ENCODE peak calls at places on chromosomes 6 and 20, in eight cellular contexts. U is WERI-Rb-1, I is small intestine, S is body of pancreas, M is heart left ventricle, E is PC-3, Q is spleen, O is dorsolateral prefrontal cortex. N is an unnamed sample. For H3K27me3, the result is how much of the 10 kb centered on the place peaks cover.

GRCh38 chr20:20713244-20713765 is 861 bp upstream of the RALGAPA2 start:
- DNase-seq in M (no peak), S (no peak), E (no peak), O (no peak), U (no peak), Q (peak), I (no peak), N (peak)

GRCh38 chr6:89940225-89941027 is 46.2 kb downstream of the GJA10 start:
- DNase-seq in I (peak), S (peak), O (peak), E (peak), U (peak), Q (no peak), M (no peak), N (no peak)

GRCh38 chr6:131924881-131925474 is 26.2 kb downstream of the CCN2 start:
- DNase-seq in E (peak), I (peak), Q (no peak), U (no peak), O (no peak), S (no peak), M (no peak), N (no peak)

GRCh38 chr6:25612666-25613065 is 39.3 kb upstream of the SCGN start:
- DNase-seq in U (no peak), I (no peak), E (no peak), M (no peak), Q (no peak), O (no peak), S (no peak), N (no peak)

GRCh38 chr6:159170999-159171712 is 2.0 kb downstream of the FNDC1 start:
- DNase-seq in U (no peak), E (peak), I (no peak), O (no peak), Q (no peak), S (no peak), M (no peak), N (peak)

GRCh38 chr20:59525500-59526241 is 78.7 kb upstream of the PHACTR3 start:
- DNase-seq in I (peak), E (peak), U (peak), Q (no peak), O (peak), M (peak), S (peak), N (peak)

GRCh38 chr6:142872376-142872775 is 72.6 kb downstream of the HIVEP2 start:
- DNase-seq in Q (no peak), S (peak), E (no peak), M (no peak), I (peak), O (no peak), U (no peak), N (no peak)

GRCh38 chr20:57223648-57224489 is 42.6 kb downstream of the BMP7 start:
- DNase-seq in E (peak), I (no peak), O (no peak), S (no peak), U (no peak), Q (no peak), M (no peak), N (peak)

GRCh38 chr20:12825180-12825579 is 183.6 kb upstream of the SPTLC3 start:
- DNase-seq in E (no peak), S (no peak), O (no peak), U (no peak), Q (no peak), M (no peak), I (no peak), N (no peak)

GRCh38 chr20:32184953-32185603 is 22.5 kb downstream of the PLAGL2 start:
- DNase-seq in Q (no peak), S (no peak), I (no peak), E (no peak), M (no peak), U (no peak), O (no peak), N (no peak)

GRCh38 chr6:2168480-2168879 is 76.9 kb downstream of the GMDS start:
- DNase-seq in E (no peak), M (no peak), O (no peak), S (no peak), I (no peak), U (no peak), Q (no peak), N (no peak)

GRCh38 chr20:53957421-53958172 is 112.8 kb downstream of the BCAS1 start:
- DNase-seq in S (no peak), E (peak), O (no peak), I (no peak), Q (no peak), M (no peak), U (no peak), N (no peak)

GRCh38 chr6:76843376-76843775 is 619.9 kb downstream of the HTR1B start:
- DNase-seq in O (no peak), U (no peak), S (no peak), E (no peak), I (no peak), M (no peak), Q (no peak), N (no peak)

GRCh38 chr6:43944908-43945777 is 175.1 kb downstream of the VEGFA start:
- DNase-seq in U (no peak), M (no peak), I (no peak), S (no peak), O (no peak), E (no peak), Q (no peak), N (no peak)

GRCh38 chr6:49054311-49054710 is 408.7 kb downstream of the MMUT start:
- DNase-seq in Q (no peak), E (peak), I (no peak), S (no peak), M (no peak), U (no peak), O (no peak), N (no peak)

DNA sequence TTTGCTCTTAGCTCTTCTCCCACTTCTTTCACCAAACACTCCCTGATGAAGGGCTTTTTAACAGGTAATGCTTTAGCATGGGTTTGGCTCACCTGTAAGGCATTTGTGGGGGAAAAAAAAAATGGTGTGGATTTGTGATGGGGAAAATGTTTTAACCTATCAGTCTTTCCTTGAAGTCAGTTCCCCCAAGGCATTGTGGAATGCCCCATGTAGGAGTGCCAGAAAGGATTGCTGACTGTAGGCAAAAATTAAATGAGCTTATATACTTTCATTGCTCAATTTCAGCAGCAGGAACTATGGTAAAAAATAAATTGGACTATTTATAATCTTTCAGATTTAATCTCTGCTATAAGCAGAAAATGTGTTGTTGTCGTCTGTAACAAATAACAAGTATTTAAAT is 10.6 kb upstream of the SASH1 start:
- DNase-seq in U (no peak), O (no peak), I (no peak), M (no peak), Q (no peak), E (no peak), S (no peak), N (no peak)
- H3K27ac ChIP-seq in U (no peak), O (no peak), I (no peak), M (no peak), Q (no peak), E (no peak), S (no peak), N (no peak)

DNA sequence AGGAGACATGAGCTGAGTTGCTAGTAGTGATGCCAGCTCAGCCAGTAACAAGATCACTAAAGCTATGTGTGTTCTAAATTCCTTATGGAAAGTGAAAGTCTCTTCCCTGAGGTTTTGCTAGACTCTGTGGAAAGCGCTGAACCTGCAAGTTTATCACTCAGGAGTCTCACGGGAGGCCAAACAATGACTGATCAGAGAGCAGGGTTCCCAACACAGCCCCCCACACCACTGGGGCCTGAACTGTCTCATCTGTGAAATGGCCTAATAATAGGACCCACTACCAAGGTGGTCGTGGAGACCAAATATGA is 19.9 kb downstream of the ACSS1 start:
- DNase-seq in Q (no peak), M (no peak), E (no peak), U (no peak), O (no peak), I (peak), S (no peak), N (no peak)
- H3K4me3 ChIP-seq in Q (no peak), M (no peak), E (no peak), U (no peak), O (no peak), I (no peak), S (no peak), N (no peak)

GRCh38 chr20:2694519-2694918 is 1.9 kb downstream of the EBF4 start:
- DNase-seq in U (no peak), Q (peak), S (no peak), E (no peak), I (no peak), O (no peak), M (no peak), N (peak)

GRCh38 chr20:2695206-2695983 is 2.8 kb downstream of the EBF4 start:
- DNase-seq in I (no peak), S (no peak), M (no peak), E (no peak), Q (peak), U (no peak), O (no peak), N (no peak)

GRCh38 chr20:2698186-2698817 is 5.7 kb downstream of the EBF4 start:
- DNase-seq in S (no peak), E (no peak), Q (peak), O (no peak), I (no peak), U (no peak), M (no peak), N (no peak)

GRCh38 chr20:2697768-2698167 is 5.2 kb downstream of the EBF4 start:
- DNase-seq in Q (peak), E (no peak), M (no peak), S (no peak), U (no peak), O (no peak), I (no peak), N (no peak)

GRCh38 chr20:2696646-2697045 is 4.1 kb downstream of the EBF4 start:
- DNase-seq in U (no peak), Q (peak), E (no peak), M (no peak), I (no peak), O (no peak), S (no peak), N (peak)
- H3K27me3 ChIP-seq in U (under half), Q (half or more), E (half or more), M (under half), I (under half), O (under half), S (under half), N (under half)

GRCh38 chr6:52333840-52334200 is 28.1 kb upstream of the PAQR8 start:
- DNase-seq in U (no peak), O (no peak), M (no peak), I (peak), S (no peak), E (no peak), Q (no peak), N (no peak)
- H3K27ac ChIP-seq in U (no peak), O (no peak), M (no peak), I (peak), S (no peak), E (no peak), Q (peak), N (no peak)